ENCODE peak calls at places on chromosomes 4 and X, in five cellular contexts. F is H4, U is AG04449, A is body of pancreas, D is A172. S is an unnamed sample.

GRCh38 chrX:25034889-25035288 is 19.1 kb upstream of the ARX start:
- DNase-seq in F (peak), U (no peak), A (no peak), D (peak), S (no peak)

GRCh38 chrX:112867570-112867969 is 26.9 kb upstream of the AMOT start:
- DNase-seq in F (no peak), U (no peak), A (no peak), D (no peak), S (no peak)

GRCh38 chr4:118173126-118173525 is 138.8 kb downstream of the NDST3 start:
- DNase-seq in F (peak), U (no peak), A (no peak), D (no peak), S (no peak)

GRCh38 chr4:143768007-143768591 is 67.6 kb upstream of the FREM3 start:
- DNase-seq in F (peak), U (no peak), A (no peak), D (peak), S (peak)

GRCh38 chr4:155738548-155738947 is 20.3 kb upstream of the GUCY1B1 start:
- DNase-seq in F (no peak), U (no peak), A (no peak), D (no peak), S (no peak)

GRCh38 chr4:127055349-127055748 is 577.4 kb upstream of the INTU start:
- DNase-seq in F (peak), U (no peak), A (no peak), D (no peak), S (peak)

GRCh38 chrX:153907456-153907855 is 3.0 kb downstream of the AVPR2 start:
- DNase-seq in F (no peak), U (no peak), A (no peak), D (no peak), S (no peak)

GRCh38 chr4:185412412-185412811 is 13.4 kb downstream of the UFSP2 start:
- DNase-seq in F (no peak), U (no peak), A (no peak), D (no peak), S (no peak)

GRCh38 chrX:40579139-40579538 is 1.6 kb upstream of the ATP6AP2 start:
- DNase-seq in F (no peak), U (no peak), A (no peak), D (no peak), S (no peak)

GRCh38 chr4:158496030-158496741 is 25.5 kb upstream of the RXFP1 start:
- DNase-seq in F (no peak), U (no peak), A (peak), D (peak), S (no peak)